ENCODE peak calls at places on chromosome 6, in eight cellular contexts. M, R, W, O, Q, X, A and Z are unnamed samples.

GRCh38 chr6:345747-346388 is 45.7 kb upstream of the IRF4 start:
- DNase-seq in M (no peak), R (no peak), W (peak), O (no peak), Q (no peak), X (no peak), A (no peak), Z (no peak)

GRCh38 chr6:53603381-53604121 is 58.6 kb upstream of the GCLC start:
- DNase-seq in M (peak), R (no peak), W (no peak), O (no peak), Q (no peak), X (no peak), A (no peak), Z (peak)

GRCh38 chr6:79426625-79427278 is 110.5 kb downstream of the LCA5 start:
- DNase-seq in M (no peak), R (no peak), W (no peak), O (no peak), Q (no peak), X (no peak), A (no peak), Z (no peak)

GRCh38 chr6:30107756-30108155 is 5.1 kb downstream of the TRIM31 start:
- DNase-seq in M (no peak), R (no peak), W (no peak), O (no peak), Q (no peak), X (no peak), A (no peak), Z (peak)

GRCh38 chr6:34523441-34524206 is 32.5 kb downstream of the SPDEF start:
- DNase-seq in M (no peak), R (no peak), W (no peak), O (no peak), Q (no peak), X (no peak), A (no peak), Z (no peak)

GRCh38 chr6:165486183-165487137 is 176.6 kb downstream of the PDE10A start:
- DNase-seq in M (no peak), R (no peak), W (no peak), O (no peak), Q (no peak), X (no peak), A (no peak), Z (no peak)

GRCh38 chr6:131733376-131734016 is 22.7 kb upstream of the CTAGE9 start:
- DNase-seq in M (peak), R (peak), W (no peak), O (no peak), Q (no peak), X (no peak), A (no peak), Z (no peak)

GRCh38 chr6:122623279-122623678 is 13.1 kb downstream of the PKIB start:
- DNase-seq in M (no peak), R (no peak), W (no peak), O (no peak), Q (no peak), X (no peak), A (no peak), Z (no peak)

GRCh38 chr6:145963216-145964068 is 716 bp downstream of the SHPRH start:
- DNase-seq in M (peak), R (no peak), W (peak), O (no peak), Q (peak), X (no peak), A (peak), Z (peak)

GRCh38 chr6:125252891-125253290 is 48.9 kb downstream of the HDDC2 start:
- DNase-seq in M (peak), R (no peak), W (no peak), O (no peak), Q (no peak), X (no peak), A (no peak), Z (no peak)

GRCh38 chr6:37174515-37175331 is 4.8 kb downstream of the PIM1 start:
- DNase-seq in M (no peak), R (no peak), W (no peak), O (no peak), Q (no peak), X (no peak), A (no peak), Z (no peak)

GRCh38 chr6:33144373-33144772 is 47.9 kb downstream of the COL11A2 start:
- DNase-seq in M (peak), R (no peak), W (no peak), O (peak), Q (no peak), X (no peak), A (no peak), Z (no peak)

GRCh38 chr6:84027340-84028183 is 6.0 kb upstream of the MRAP2 start:
- DNase-seq in M (peak), R (peak), W (no peak), O (peak), Q (no peak), X (peak), A (no peak), Z (peak)

GRCh38 chr6:109079981-109080380 is 14.7 kb downstream of the SESN1 start:
- DNase-seq in M (no peak), R (no peak), W (no peak), O (no peak), Q (no peak), X (no peak), A (no peak), Z (no peak)

GRCh38 chr6:111796310-111796918 is 76.8 kb downstream of the FYN start:
- DNase-seq in M (no peak), R (no peak), W (no peak), O (no peak), Q (no peak), X (no peak), A (no peak), Z (no peak)

GRCh38 chr6:125363360-125364121 is 61.8 kb upstream of the HDDC2 start:
- DNase-seq in M (peak), R (no peak), W (peak), O (no peak), Q (no peak), X (peak), A (peak), Z (no peak)

GRCh38 chr6:133724726-133725125 is 164.2 kb upstream of the TCF21 start:
- DNase-seq in M (peak), R (no peak), W (no peak), O (no peak), Q (no peak), X (no peak), A (no peak), Z (peak)

GRCh38 chr6:97394160-97394748 is 111.2 kb upstream of the MMS22L start:
- DNase-seq in M (peak), R (no peak), W (no peak), O (peak), Q (no peak), X (peak), A (peak), Z (peak)

GRCh38 chr6:152271681-152272464 is 365.3 kb downstream of the SYNE1 start:
- DNase-seq in M (peak), R (no peak), W (no peak), O (no peak), Q (no peak), X (no peak), A (no peak), Z (peak)

GRCh38 chr6:170048615-170049256 is 242.1 kb downstream of the DLL1 start:
- DNase-seq in M (no peak), R (no peak), W (peak), O (no peak), Q (no peak), X (no peak), A (no peak), Z (peak)

GRCh38 chr6:41334482-41335023 is 855 bp upstream of the NCR2 start:
- DNase-seq in M (no peak), R (no peak), W (no peak), O (no peak), Q (no peak), X (no peak), A (peak), Z (peak)